ENCODE peak calls at places on chromosomes 13 and 19, in four cellular contexts. J is endothelial cell, I is neural progenitor cell, V is endodermal cell. H is an unnamed sample.

GRCh38 chr13:49627831-49628652 is at the start of gene ARL11:
- DNase-seq in J (peak), I (peak), V (peak), H (no peak)

GRCh38 chr13:110630566-110631119 is 15.3 kb downstream of the NAXD start:
- DNase-seq in V (peak), I (no peak), J (no peak), H (peak)

GRCh38 chr13:43786766-43787517 is at the start of gene ENOX1:
- DNase-seq in V (peak), J (peak), I (peak), H (peak)

GRCh38 chr19:33905937-33906577 is 109.4 kb downstream of the KCTD15 start:
- DNase-seq in J (peak), I (peak), V (peak), H (peak)

GRCh38 chr13:44231786-44232516 is 141.7 kb upstream of the SERP2 start:
- DNase-seq in I (no peak), V (peak), J (no peak), H (no peak)

GRCh38 chr13:93226623-93227279 is at the start of gene GPC6:
- DNase-seq in J (peak), I (peak), V (peak), H (peak)

GRCh38 chr19:18014197-18014596 is 6.2 kb downstream of the ARRDC2 start:
- DNase-seq in I (no peak), J (no peak), V (no peak), H (no peak)

GRCh38 chr13:44004881-44005280 is 125.2 kb downstream of the LACC1 start:
- DNase-seq in J (no peak), I (no peak), V (no peak), H (peak)

GRCh38 chr13:26628706-26629105 is 71.2 kb downstream of the WASF3 start:
- DNase-seq in I (peak), V (peak), J (no peak), H (peak)

GRCh38 chr19:19297759-19298158 is 22.6 kb downstream of the SUGP1 start:
- DNase-seq in V (no peak), I (no peak), J (no peak), H (no peak)

GRCh38 chr13:110047511-110047910 is 259.4 kb downstream of the COL4A1 start:
- DNase-seq in V (no peak), I (no peak), J (peak), H (peak)

GRCh38 chr13:99320693-99321481 is 13.7 kb upstream of the GPR183 start:
- DNase-seq in V (no peak), I (no peak), J (no peak), H (no peak)

GRCh38 chr13:32048816-32049215 is 17.2 kb downstream of the FRY start:
- DNase-seq in I (no peak), J (no peak), V (no peak), H (no peak)

GRCh38 chr19:30791116-30791515 is 418.9 kb downstream of the ZNF536 start:
- DNase-seq in V (no peak), I (no peak), J (no peak), H (no peak)

GRCh38 chr13:36921902-36922301 is 1.9 kb upstream of the SMAD9 start:
- DNase-seq in V (no peak), J (no peak), I (no peak), H (no peak)

GRCh38 chr13:73730014-73730413 is 404.2 kb downstream of the KLF12 start:
- DNase-seq in J (no peak), I (no peak), V (no peak), H (no peak)

GRCh38 chr19:41928221-41928683 is at the start of gene ERFL:
- DNase-seq in J (no peak), I (peak), V (peak), H (no peak)

GRCh38 chr13:22717036-22717435 is 463.7 kb upstream of the SGCG start:
- DNase-seq in I (peak), J (no peak), V (no peak), H (no peak)

GRCh38 chr19:6678690-6679109 is 8.7 kb upstream of the TNFSF14 start:
- DNase-seq in V (no peak), I (no peak), J (no peak), H (no peak)

GRCh38 chr19:51001495-51001894 is at the start of gene KLK8:
- DNase-seq in J (no peak), I (no peak), V (peak), H (no peak)

GRCh38 chr13:26021956-26022355 is 29.9 kb downstream of the SHISA2 start:
- DNase-seq in V (no peak), J (no peak), I (no peak), H (no peak)

GRCh38 chr13:25836709-25837316 is 215.0 kb downstream of the SHISA2 start:
- DNase-seq in V (no peak), J (no peak), I (no peak), H (no peak)

GRCh38 chr19:2274937-2275535 is 6.9 kb downstream of the PEAK3 start:
- DNase-seq in I (peak), J (peak), V (peak), H (peak)

GRCh38 chr19:19139876-19140229 is 1.6 kb upstream of the TMEM161A start:
- DNase-seq in I (no peak), V (no peak), J (no peak), H (no peak)

GRCh38 chr13:68234278-68234677 is 1004.1 kb upstream of the PCDH9 start:
- DNase-seq in J (no peak), V (no peak), I (peak), H (no peak)

GRCh38 chr13:81048026-81048461 is 707.1 kb upstream of the SPRY2 start:
- DNase-seq in I (no peak), J (no peak), V (no peak), H (no peak)

GRCh38 chr13:44079413-44080205 is 199.9 kb downstream of the LACC1 start:
- DNase-seq in J (no peak), I (peak), V (peak), H (no peak)

GRCh38 chr13:109780880-109781383 is 5.5 kb downstream of the IRS2 start:
- DNase-seq in I (no peak), J (no peak), V (no peak), H (no peak)

GRCh38 chr19:18663940-18664530 is 19.4 kb upstream of the CRTC1 start:
- DNase-seq in I (no peak), V (no peak), J (no peak), H (no peak)

GRCh38 chr19:54551950-54552912 is 21.4 kb upstream of the LILRA2 start:
- DNase-seq in I (no peak), V (no peak), J (no peak), H (no peak)

GRCh38 chr19:16070366-16070990 is 5.8 kb upstream of the TPM4 start:
- DNase-seq in I (no peak), J (no peak), V (peak), H (no peak)

GRCh38 chr19:50427997-50428425 is 4.7 kb upstream of the MYBPC2 start:
- DNase-seq in I (peak), J (no peak), V (peak), H (peak)

GRCh38 chr19:10269333-10270179 is 1.4 kb upstream of the ICAM1 start:
- DNase-seq in I (peak), J (peak), V (peak), H (peak)

DNA sequence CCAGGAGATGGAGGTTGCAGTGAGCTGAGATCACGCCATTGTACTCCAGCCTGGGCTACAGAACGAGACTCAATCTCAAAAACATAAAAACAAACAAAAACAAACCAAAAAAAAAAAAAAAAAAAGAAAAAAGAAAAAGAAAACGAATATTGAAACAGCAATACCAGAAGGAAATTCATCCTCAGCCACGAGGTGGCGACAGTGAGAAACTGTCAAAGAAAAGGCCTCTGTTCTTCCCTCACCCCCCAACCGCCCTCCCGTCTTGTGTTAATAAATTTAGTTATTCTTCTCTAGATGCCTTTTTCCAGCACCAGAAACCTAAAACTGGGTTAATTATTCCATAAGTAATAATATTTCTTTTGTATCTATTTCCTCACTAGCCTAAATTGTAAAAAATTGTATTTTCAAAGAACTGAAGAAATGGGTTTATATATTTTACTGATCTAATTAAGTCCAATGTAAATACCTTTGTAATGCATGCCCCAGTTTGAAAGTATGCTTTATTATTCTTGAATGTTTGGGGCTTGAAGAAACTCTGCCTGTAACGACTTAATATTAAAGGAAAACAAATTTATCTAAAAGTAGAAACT is 38.6 kb downstream of the LIG4 start:
- DNase-seq in I (peak), J (peak), V (peak), H (peak)
- TF ChIP-seq CTCF in I (peak), J (peak), V (peak), H (peak)

GRCh38 chr19:4622695-4623421 is 16.5 kb upstream of the TNFAIP8L1 start:
- DNase-seq in J (no peak), V (peak), I (no peak), H (peak)
- TF ChIP-seq CTCF in J (no peak), V (peak), I (peak), H (peak)

GRCh38 chr19:925912-926594 is at the start of gene ARID3A:
- DNase-seq in J (peak), V (no peak), I (peak), H (peak)

GRCh38 chr19:923551-924211 is 2.2 kb upstream of the ARID3A start:
- DNase-seq in V (no peak), I (no peak), J (no peak), H (peak)

GRCh38 chr19:926595-927043 is 784 bp downstream of the ARID3A start:
- DNase-seq in V (peak), J (no peak), I (peak), H (peak)

GRCh38 chr19:927044-927706 is 1.3 kb downstream of the ARID3A start:
- DNase-seq in J (peak), I (peak), V (peak), H (peak)

GRCh38 chr19:925087-925911 is 536 bp upstream of the ARID3A start:
- DNase-seq in I (peak), J (peak), V (peak), H (peak)
- TF ChIP-seq CTCF in I (peak), J (no peak), V (no peak), H (no peak)

GRCh38 chr19:32053366-32053765 is 292.0 kb upstream of the ZNF507 start:
- DNase-seq in I (no peak), V (no peak), J (no peak), H (no peak)

GRCh38 chr19:32047788-32048187 is 297.6 kb upstream of the ZNF507 start:
- DNase-seq in V (no peak), I (no peak), J (no peak), H (no peak)
- TF ChIP-seq CTCF in V (no peak), I (no peak), J (no peak), H (no peak)

DNA sequence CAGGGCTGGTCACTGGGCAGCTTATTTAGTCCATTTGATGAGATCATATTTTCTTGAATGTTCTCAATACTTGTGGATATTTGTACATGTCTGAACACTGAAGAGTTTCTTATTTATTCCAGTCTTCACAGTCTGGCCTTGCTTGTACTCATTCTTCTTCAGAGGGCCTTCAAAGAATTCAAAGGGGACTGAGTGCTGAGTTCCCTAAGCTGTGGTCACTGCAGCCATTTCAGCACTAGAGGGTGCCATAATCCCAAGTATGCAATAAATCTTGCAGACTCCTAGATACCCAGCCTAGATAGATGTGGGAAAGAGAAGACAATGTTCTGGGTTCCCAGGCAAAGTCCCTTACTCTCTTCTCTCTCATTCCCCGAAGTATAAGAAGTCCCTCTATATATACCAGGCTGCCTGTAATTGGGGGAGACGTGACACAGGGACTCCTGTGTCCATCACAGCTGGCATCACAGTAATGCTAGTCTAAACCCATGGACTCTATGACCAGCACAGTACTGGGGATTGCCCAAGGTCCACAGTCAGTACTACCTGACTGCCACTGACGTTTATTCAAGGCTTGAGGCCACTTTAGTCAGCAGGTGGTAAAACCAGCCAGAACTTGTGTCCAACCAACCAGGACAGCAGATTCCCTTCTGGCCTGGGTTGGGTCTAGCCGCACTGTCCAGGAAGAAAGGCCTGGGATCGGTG is 8.9 kb upstream of the VN1R1 start:
- DNase-seq in J (peak), I (peak), V (peak), H (no peak)
- TF ChIP-seq CTCF in J (no peak), I (peak), V (peak), H (peak)

GRCh38 chr13:48475230-48475629 is 57.6 kb downstream of the RCBTB2 start:
- DNase-seq in J (no peak), I (no peak), V (no peak), H (no peak)
- TF ChIP-seq CTCF in J (no peak), I (no peak), V (peak), H (no peak)

DNA sequence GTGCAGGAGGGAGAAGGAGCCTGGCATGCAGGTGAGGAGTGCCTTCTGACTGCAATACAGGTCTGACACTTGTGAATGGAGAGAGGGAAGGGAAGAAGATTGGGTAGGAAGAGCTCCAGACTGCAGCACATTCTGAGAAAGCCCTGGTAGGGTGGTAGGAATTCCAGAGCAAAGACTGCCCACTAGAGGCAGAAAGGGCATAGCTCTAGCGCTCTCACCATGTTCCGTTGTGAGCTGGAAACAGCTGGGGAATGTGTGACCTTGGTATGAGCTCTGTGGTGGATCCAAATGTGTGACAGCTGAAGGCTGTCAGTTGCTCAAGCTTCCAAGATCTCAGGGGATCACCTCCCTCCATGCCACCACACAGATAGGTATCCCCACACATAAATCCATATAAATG is 2.9 kb upstream of the MTUS2 start:
- DNase-seq in J (peak), V (peak), I (peak), H (peak)
- TF ChIP-seq CTCF in J (no peak), V (peak), I (peak), H (peak)

DNA sequence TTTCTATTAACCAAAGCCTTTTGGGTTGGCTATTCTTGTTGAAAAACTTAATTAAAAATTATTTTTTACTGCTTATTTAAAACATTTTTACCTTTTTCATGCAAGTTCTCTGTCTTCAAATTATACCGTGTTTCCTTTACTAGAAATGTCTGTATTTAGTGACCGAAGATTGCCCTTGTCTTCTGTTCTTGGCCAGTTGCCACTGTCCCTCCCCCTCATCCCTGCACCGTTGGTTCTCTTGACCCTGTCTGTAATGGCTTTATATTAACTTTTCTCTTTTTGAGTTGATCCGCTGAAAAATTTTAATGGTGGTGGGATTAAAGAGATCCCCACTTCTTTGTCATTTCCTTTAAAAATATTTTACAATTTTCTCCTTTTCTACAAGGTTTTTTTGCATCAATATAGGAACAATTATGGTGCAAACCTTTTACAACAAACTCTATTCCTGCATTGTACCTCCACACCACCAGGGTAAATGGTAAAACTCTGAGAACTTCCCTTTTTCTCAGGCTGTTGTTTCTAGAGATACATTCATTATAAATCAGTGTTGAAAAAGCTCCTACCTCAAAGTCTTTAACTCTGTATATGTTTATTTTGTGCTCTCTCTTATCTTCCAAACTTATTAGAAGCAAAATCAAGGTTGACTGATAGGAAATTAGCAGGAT is 12.9 kb upstream of the RNF113B start:
- DNase-seq in V (no peak), I (no peak), J (no peak), H (peak)
- TF ChIP-seq CTCF in V (peak), I (no peak), J (no peak), H (peak)

GRCh38 chr19:13195678-13196077 is 45.5 kb downstream of the IER2 start:
- DNase-seq in I (peak), J (peak), V (peak), H (peak)
- TF ChIP-seq CTCF in I (peak), J (peak), V (peak), H (no peak)

GRCh38 chr13:88068975-88069374 is 397.8 kb downstream of the SLITRK5 start:
- DNase-seq in V (peak), J (peak), I (peak), H (peak)
- TF ChIP-seq CTCF in V (peak), J (no peak), I (peak), H (no peak)

H was measured in cardiac muscle cell.